ENCODE peak calls at places on chromosomes 5 and 9, in five cellular contexts. D, A, G, X and F are unnamed samples.

GRCh38 chr9:126043691-126044090 is 282.9 kb upstream of the MVB12B start:
- DNase-seq in D (no peak), A (no peak), G (no peak), X (no peak), F (no peak)

GRCh38 chr5:97102010-97102470 is 40.4 kb downstream of the LIX1 start:
- DNase-seq in D (no peak), A (no peak), G (no peak), X (peak), F (no peak)

GRCh38 chr9:110047232-110047954 is 160.6 kb downstream of the C9orf152 start:
- DNase-seq in D (no peak), A (peak), G (no peak), X (no peak), F (no peak)

GRCh38 chr5:36156124-36156601 is 4.3 kb downstream of the SKP2 start:
- DNase-seq in D (peak), A (no peak), G (no peak), X (peak), F (no peak)

GRCh38 chr5:26388946-26389345 is 649.4 kb downstream of the CDH9 start:
- DNase-seq in D (peak), A (no peak), G (no peak), X (no peak), F (no peak)

GRCh38 chr5:74935752-74936091 is 69.5 kb upstream of the FAM169A start:
- DNase-seq in D (no peak), A (no peak), G (no peak), X (no peak), F (no peak)

GRCh38 chr9:89919171-89919681 is 314.4 kb downstream of the GADD45G start:
- DNase-seq in D (peak), A (peak), G (peak), X (peak), F (no peak)

GRCh38 chr9:36138901-36139300 is 2.4 kb downstream of the GLIPR2 start:
- DNase-seq in D (no peak), A (peak), G (no peak), X (no peak), F (no peak)

GRCh38 chr5:173866249-173867172 is 21.6 kb upstream of the CPEB4 start:
- DNase-seq in D (no peak), A (no peak), G (no peak), X (no peak), F (no peak)

GRCh38 chr5:109863752-109864151 is 174.0 kb downstream of the MAN2A1 start:
- DNase-seq in D (no peak), A (no peak), G (no peak), X (no peak), F (no peak)

GRCh38 chr5:137622850-137623249 is 113.0 kb downstream of the KLHL3 start:
- DNase-seq in D (peak), A (no peak), G (no peak), X (no peak), F (no peak)

GRCh38 chr9:13911473-13911872 is 402.5 kb downstream of the NFIB start:
- DNase-seq in D (no peak), A (no peak), G (no peak), X (no peak), F (no peak)

GRCh38 chr9:86548220-86548619 is 194.0 kb upstream of the TUT7 start:
- DNase-seq in D (no peak), A (no peak), G (no peak), X (no peak), F (no peak)

GRCh38 chr9:86546712-86547111 is 192.5 kb upstream of the TUT7 start:
- DNase-seq in D (no peak), A (no peak), G (no peak), X (no peak), F (no peak)

GRCh38 chr9:86549920-86550319 is 195.7 kb upstream of the TUT7 start:
- DNase-seq in D (no peak), A (no peak), G (no peak), X (no peak), F (no peak)

GRCh38 chr9:86549434-86549833 is 195.2 kb upstream of the TUT7 start:
- DNase-seq in D (peak), A (no peak), G (no peak), X (no peak), F (no peak)

DNA sequence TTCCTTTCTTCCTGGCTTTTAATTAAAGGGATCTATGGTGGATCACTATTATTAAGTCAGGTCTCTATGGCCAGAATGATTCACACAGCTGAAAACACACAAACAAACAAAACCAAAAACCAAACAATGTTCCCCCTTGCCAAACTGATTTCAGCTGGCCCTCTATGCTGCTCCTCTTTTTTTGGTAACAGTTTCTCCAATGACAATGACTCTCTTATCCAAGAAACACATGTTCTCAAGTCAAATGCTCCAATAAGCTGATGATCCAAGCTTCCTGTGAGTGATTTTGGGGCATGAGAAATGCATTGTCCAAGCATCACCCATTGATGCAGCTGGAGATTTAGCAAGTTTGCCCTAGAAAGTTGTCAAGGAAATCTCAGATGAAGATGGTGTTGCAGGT is 193.4 kb upstream of the TUT7 start:
- DNase-seq in D (no peak), A (no peak), G (no peak), X (no peak), F (no peak)
- TF ChIP-seq CTCF in D (no peak), A (no peak), G (no peak), X (no peak), F (no peak)

GRCh38 chr5:181043285-181044092 is 3.4 kb downstream of the BTNL9 start:
- DNase-seq in D (peak), A (no peak), G (no peak), X (no peak), F (no peak)
- TF ChIP-seq CTCF in D (no peak), A (no peak), G (no peak), X (no peak), F (no peak)

DNA sequence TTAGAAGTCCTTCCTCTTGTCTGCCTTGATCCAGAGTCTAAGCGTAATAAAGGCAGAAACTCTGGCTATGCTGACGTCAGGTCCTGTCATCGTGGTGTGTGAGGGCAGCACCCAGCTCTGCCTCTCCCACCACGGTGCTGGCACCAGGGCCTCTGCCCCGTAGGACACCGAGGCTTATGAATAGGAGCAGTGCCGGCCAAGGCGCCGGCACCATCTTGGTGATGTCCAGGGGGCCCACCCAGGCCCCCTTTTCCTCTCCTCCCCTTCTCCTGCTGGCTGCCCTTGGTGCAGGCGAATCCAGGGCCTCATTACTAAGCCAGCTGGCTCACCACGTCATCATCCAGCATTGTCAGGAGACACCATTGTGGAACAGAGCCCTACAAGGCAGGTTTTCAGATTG is 252.3 kb downstream of the FANCC start:
- DNase-seq in D (no peak), A (no peak), G (no peak), X (no peak), F (no peak)
- TF ChIP-seq CTCF in D (no peak), A (no peak), G (no peak), X (no peak), F (no peak)

GRCh38 chr5:149264432-149265069 is 7.1 kb upstream of the AFAP1L1 start:
- DNase-seq in D (peak), A (peak), G (peak), X (peak), F (no peak)
- TF ChIP-seq CTCF in D (peak), A (peak), G (peak), X (peak), F (no peak)

GRCh38 chr5:113367586-113367985 is 67.2 kb downstream of the TSSK1B start:
- DNase-seq in D (no peak), A (no peak), G (no peak), X (no peak), F (no peak)
- TF ChIP-seq CTCF in D (no peak), A (no peak), G (no peak), X (no peak), F (no peak)

DNA sequence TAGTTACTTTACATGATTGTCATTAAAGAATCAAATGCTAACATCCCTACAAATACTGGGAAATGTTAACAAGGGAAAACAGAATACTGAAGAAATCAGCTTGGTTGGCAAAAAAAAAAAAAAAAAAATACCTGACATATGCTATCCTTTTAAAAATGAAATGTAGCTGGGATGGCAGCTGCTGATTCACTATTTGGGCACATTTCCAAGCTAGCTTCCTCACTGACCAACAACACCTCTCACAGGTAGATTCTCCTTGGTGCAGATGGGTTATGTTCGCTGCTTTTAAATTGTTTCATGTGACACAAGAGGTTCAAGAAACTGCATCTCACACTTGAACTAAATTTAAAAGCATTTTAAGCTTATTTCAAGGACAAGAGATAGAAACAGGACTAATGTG is 6.1 kb upstream of the PRUNE2 start:
- DNase-seq in D (peak), A (no peak), G (no peak), X (no peak), F (no peak)
- TF ChIP-seq CTCF in D (no peak), A (no peak), G (no peak), X (no peak), F (no peak)